ENCODE peak calls at places on chromosomes 1 and 21, in four cellular contexts. I is endodermal cell, H is lung, V is lower lobe of right lung. J is an unnamed sample. For H3K36me3, the result is how much of the 10 kb centered on the place peaks cover.

GRCh38 chr1:18351735-18352134 is 129.0 kb upstream of the KLHDC7A start:
- DNase-seq in I (peak), H (no peak), V (no peak), J (no peak)

GRCh38 chr1:1162597-1163537 is 10.8 kb upstream of the TTLL10 start:
- DNase-seq in I (peak), H (peak), V (peak), J (peak)

GRCh38 chr1:161176468-161177111 is 717 bp downstream of the B4GALT3 start:
- DNase-seq in I (no peak), H (no peak), V (no peak), J (peak)

GRCh38 chr1:245434285-245434684 is 279.5 kb downstream of the KIF26B start:
- DNase-seq in I (peak), H (no peak), V (no peak), J (no peak)

GRCh38 chr1:32125313-32125712 is 17.5 kb downstream of the KPNA6 start:
- DNase-seq in I (no peak), H (no peak), V (no peak), J (no peak)

GRCh38 chr21:31733521-31734149 is 1.7 kb upstream of the SCAF4 start:
- DNase-seq in I (no peak), H (no peak), V (no peak), J (no peak)

GRCh38 chr21:21232320-21232719 is 234.1 kb downstream of the NCAM2 start:
- DNase-seq in I (no peak), H (no peak), V (no peak), J (no peak)

GRCh38 chr21:20167059-20167458 is 831.1 kb upstream of the NCAM2 start:
- DNase-seq in I (no peak), H (no peak), V (no peak), J (no peak)

GRCh38 chr1:58057820-58058219 is 488.7 kb downstream of the OMA1 start:
- DNase-seq in I (no peak), H (no peak), V (no peak), J (no peak)

GRCh38 chr1:25996966-25997758 is 701 bp downstream of the PAFAH2 start:
- DNase-seq in I (no peak), H (peak), V (no peak), J (no peak)

GRCh38 chr1:246699095-246699735 is 25.0 kb upstream of the SCCPDH start:
- DNase-seq in I (peak), H (peak), V (peak), J (peak)

GRCh38 chr21:16569679-16570078 is 839.9 kb downstream of the USP25 start:
- DNase-seq in I (no peak), H (no peak), V (no peak), J (no peak)

GRCh38 chr1:36764796-36765195 is 269.5 kb downstream of the GRIK3 start:
- DNase-seq in I (peak), H (no peak), V (no peak), J (no peak)

GRCh38 chr1:112540395-112540794 is 31.6 kb downstream of the WNT2B start:
- DNase-seq in I (no peak), H (no peak), V (no peak), J (no peak)

GRCh38 chr1:85544689-85545203 is 35.8 kb upstream of the CCN1 start:
- DNase-seq in I (no peak), H (peak), V (no peak), J (no peak)

GRCh38 chr1:60589046-60589748 is 493.2 kb upstream of the NFIA start:
- DNase-seq in I (no peak), H (no peak), V (no peak), J (no peak)

GRCh38 chr1:12450831-12451559 is 167.0 kb downstream of the DHRS3 start:
- DNase-seq in I (no peak), H (no peak), V (no peak), J (no peak)

GRCh38 chr1:43493661-43494450 is 36.8 kb upstream of the PTPRF start:
- DNase-seq in I (peak), H (no peak), V (no peak), J (no peak)

GRCh38 chr1:41954533-41954944 is 35.8 kb upstream of the HIVEP3 start:
- DNase-seq in I (peak), H (no peak), V (no peak), J (peak)

GRCh38 chr1:116569776-116570357 is 959 bp downstream of the CD58 start:
- DNase-seq in I (no peak), H (peak), V (peak), J (peak)

GRCh38 chr1:203349757-203350522 is 982 bp downstream of the FMOD start:
- DNase-seq in I (no peak), H (no peak), V (no peak), J (no peak)

GRCh38 chr1:152036316-152037216 is at the start of gene S100A11:
- DNase-seq in I (peak), H (peak), V (peak), J (peak)
- H3K36me3 ChIP-seq in I (under half), H (under half), V (under half), J (under half)

GRCh38 chr1:165862448-165862847 is 35.0 kb downstream of the UCK2 start:
- DNase-seq in I (no peak), H (no peak), V (no peak), J (no peak)
- H3K36me3 ChIP-seq in I (under half), H (under half), V (under half), J (under half)

DNA sequence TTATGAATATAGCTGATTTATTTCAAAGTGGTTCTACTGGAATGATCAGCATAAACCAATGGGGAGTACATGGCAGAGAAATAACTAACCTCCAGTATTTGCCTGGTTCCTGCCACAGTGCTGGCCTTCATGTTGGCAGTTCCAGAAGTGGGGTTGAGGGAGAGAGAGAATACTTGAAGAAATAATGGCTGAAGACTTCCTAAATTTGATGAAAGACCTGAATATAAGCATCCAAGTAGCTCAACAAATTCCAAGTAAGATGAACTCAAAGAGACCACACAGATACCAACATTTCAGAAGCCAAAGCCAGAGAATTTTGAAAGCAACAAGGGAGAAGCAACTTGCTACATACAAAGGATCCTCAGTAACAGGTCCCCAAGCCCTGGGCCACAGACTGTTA is 34.3 kb downstream of the S100B start:
- DNase-seq in I (no peak), H (no peak), V (no peak), J (no peak)
- H3K36me3 ChIP-seq in I (half or more), H (under half), V (half or more), J (under half)

DNA sequence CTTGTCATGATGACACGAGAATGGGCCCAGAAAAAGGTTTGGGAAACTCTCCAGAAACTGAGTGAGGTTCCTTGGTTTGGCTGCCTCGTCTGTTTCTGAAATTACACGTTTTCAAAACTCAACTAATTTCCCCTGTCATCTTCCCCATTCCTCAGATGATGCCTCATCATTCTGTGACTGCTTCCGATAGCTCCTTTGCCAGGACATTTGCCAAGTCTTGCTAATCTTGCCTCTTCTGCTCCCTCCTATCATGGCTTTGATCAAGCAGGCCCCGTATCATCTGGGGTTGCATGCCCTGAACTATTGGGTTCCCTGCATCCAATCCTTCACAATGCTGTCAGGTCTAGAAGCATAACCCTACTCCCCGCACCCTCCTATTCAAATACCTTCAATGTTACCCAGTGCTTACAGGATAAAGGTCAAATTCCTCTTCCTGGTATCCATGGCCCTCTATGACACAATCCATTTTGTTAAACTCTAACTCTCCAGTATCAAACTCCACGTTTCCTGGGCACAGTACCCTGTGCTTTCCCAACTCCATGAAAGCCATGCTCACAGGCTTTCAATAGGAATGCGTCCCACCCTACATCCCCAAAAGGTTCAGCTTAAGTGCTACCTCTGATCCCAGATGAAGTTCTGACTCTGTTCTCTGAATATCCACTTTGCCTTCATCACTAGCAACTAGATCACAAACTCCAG is 22.2 kb upstream of the TMEM200B start:
- DNase-seq in I (no peak), H (no peak), V (no peak), J (no peak)
- H3K36me3 ChIP-seq in I (half or more), H (under half), V (half or more), J (under half)

GRCh38 chr1:185292237-185292636 is 24.8 kb downstream of the IVNS1ABP start:
- DNase-seq in I (no peak), H (no peak), V (peak), J (no peak)

GRCh38 chr1:185300152-185300551 is 16.9 kb downstream of the IVNS1ABP start:
- DNase-seq in I (no peak), H (no peak), V (no peak), J (no peak)

GRCh38 chr1:185293967-185294542 is 23.0 kb downstream of the IVNS1ABP start:
- DNase-seq in I (no peak), H (no peak), V (no peak), J (no peak)

DNA sequence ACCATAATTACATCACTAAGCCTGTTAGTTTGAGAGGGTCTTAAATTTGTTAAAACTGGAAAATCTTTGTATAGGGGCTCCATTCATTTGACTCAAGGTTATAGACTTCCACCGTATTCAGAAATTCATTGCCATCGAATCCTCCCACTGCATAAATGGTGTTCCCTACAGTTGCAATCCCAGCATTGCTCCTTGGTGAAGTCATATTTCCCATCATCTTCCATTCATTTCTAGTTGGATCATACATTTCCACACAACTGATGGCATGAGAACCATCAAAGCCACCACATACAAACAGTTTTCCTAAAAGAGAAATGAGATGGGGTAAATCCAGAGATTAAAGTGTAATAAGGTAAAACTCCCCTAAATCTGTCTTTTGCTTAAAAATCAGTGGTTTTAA is 19.1 kb downstream of the IVNS1ABP start:
- DNase-seq in I (no peak), H (no peak), V (no peak), J (no peak)
- H3K36me3 ChIP-seq in I (half or more), H (half or more), V (half or more), J (under half)

GRCh38 chr1:153932071-153932592 is 9.4 kb upstream of the GATAD2B start:
- DNase-seq in I (no peak), H (no peak), V (no peak), J (peak)
- H3K36me3 ChIP-seq in I (under half), H (under half), V (half or more), J (under half)

DNA sequence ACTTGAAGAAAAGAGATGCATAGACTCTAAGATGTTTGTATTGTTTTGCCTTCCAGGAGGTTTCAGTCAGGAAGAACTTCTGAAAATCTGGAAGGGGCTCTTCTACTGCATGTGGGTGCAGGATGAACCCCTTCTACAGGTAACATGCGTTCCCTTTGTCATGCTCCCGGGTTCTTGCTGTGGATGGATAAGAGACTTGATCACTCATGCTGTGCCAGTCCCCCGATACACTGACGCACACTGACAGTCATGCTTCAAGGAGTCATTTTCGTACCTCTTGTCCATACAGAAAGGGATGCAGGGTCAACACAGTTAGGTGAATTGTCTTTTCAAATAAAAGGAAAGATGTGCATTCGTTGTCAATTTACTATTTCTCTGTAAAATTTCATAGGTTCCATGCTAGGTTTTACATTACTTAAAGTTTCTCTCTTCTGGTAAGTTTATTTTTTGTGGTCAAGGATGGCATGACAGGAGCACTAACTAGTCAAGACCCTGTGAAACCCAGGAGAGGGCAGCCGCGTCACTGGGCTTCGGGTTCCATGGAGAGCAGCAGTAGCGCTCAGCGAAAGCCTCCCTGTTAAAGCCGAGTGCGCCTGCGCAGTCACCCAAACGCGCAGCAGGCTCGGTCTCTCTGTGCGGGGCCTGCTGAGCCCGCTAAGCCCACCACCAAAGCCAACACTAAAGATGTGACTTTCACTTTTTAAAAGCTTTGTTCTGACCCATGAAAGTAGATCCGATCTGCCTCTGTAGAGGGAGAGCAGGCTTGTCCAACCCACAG is 10.7 kb downstream of the RRP1B start:
- DNase-seq in I (peak), H (no peak), V (no peak), J (no peak)
- H3K36me3 ChIP-seq in I (half or more), H (under half), V (half or more), J (under half)

GRCh38 chr1:35439626-35440025 is 117.6 kb downstream of the KIAA0319L start:
- DNase-seq in I (peak), H (no peak), V (no peak), J (no peak)
- H3K36me3 ChIP-seq in I (half or more), H (under half), V (half or more), J (half or more)

GRCh38 chr1:186310307-186310706 is 64.7 kb downstream of the TPR start:
- DNase-seq in I (no peak), H (no peak), V (no peak), J (no peak)

GRCh38 chr1:186308264-186309060 is 66.6 kb downstream of the TPR start:
- DNase-seq in I (no peak), H (no peak), V (no peak), J (no peak)

GRCh38 chr1:186307445-186307844 is 67.6 kb downstream of the TPR start:
- DNase-seq in I (no peak), H (no peak), V (no peak), J (no peak)

GRCh38 chr1:186315585-186315984 is 59.5 kb downstream of the TPR start:
- DNase-seq in I (no peak), H (no peak), V (no peak), J (no peak)

DNA sequence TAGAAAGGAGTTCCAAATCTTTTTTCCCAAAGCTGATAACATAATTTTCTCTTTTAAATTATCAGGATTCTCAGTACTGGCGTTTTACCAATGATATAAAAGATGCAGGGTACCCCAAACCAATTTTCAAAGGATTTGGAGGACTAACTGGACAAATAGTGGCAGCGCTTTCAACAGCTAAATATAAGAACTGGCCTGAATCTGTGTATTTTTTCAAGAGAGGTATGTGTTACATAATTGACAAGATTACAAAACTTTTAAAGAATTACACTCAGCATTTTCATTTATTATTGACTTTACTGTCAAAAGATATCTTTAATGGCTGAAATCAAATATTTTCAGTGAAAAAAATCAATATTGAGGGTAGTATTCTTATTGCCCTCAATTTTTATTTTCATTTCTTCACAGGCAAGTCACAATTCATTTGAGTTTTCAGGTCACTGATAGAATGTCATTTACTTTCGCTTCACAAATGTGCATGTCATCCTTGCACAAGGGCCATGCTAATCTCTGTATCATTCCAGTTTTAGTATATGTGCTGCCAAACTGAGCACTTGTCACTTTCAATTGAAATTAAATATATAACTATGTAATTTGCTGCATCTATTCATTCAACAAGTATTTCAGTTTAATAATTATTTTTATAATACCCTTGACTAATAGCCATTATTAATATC is 63.5 kb downstream of the TPR start:
- DNase-seq in I (no peak), H (no peak), V (no peak), J (no peak)
- H3K36me3 ChIP-seq in I (half or more), H (under half), V (half or more), J (under half)